ENCODE peak calls at places on chromosomes 2 and 18, in four cellular contexts. One of them, this sample, is unnamed.

GRCh38 chr18:75314606-75315005 is 104.0 kb downstream of the TSHZ1 start:
- DNase-seq in fibroblast of villous mesenchyme: no peak
- DNase-seq in stimulated activated CD4-positive, alpha-beta T cell treated with anti-CD3 and anti-CD28 coated beads, Interleukin-1b, Interleukin-23, amount 100 ng/mL, for 48 hours: no peak
- DNase-seq in endothelial cell: no peak
- DNase-seq in this sample: no peak

GRCh38 chr2:108315408-108316193 is 26.9 kb downstream of the SULT1C2 start:
- DNase-seq in endothelial cell: no peak
- DNase-seq in stimulated activated CD4-positive, alpha-beta T cell treated with anti-CD3 and anti-CD28 coated beads, Interleukin-1b, Interleukin-23, amount 100 ng/mL, for 48 hours: no peak
- DNase-seq in fibroblast of villous mesenchyme: peak
- DNase-seq in this sample: no peak

GRCh38 chr2:136308621-136309020 is 190.7 kb upstream of the CXCR4 start:
- DNase-seq in fibroblast of villous mesenchyme: no peak
- DNase-seq in stimulated activated CD4-positive, alpha-beta T cell treated with anti-CD3 and anti-CD28 coated beads, Interleukin-1b, Interleukin-23, amount 100 ng/mL, for 48 hours: no peak
- DNase-seq in endothelial cell: no peak
- DNase-seq in this sample: no peak

GRCh38 chr2:168804214-168804613 is 1.8 kb downstream of the NOSTRIN start:
- DNase-seq in stimulated activated CD4-positive, alpha-beta T cell treated with anti-CD3 and anti-CD28 coated beads, Interleukin-1b, Interleukin-23, amount 100 ng/mL, for 48 hours: no peak
- DNase-seq in fibroblast of villous mesenchyme: no peak
- DNase-seq in endothelial cell: no peak
- DNase-seq in this sample: no peak

GRCh38 chr2:222783592-222783991 is 77.2 kb upstream of the ACSL3 start:
- DNase-seq in endothelial cell: no peak
- DNase-seq in stimulated activated CD4-positive, alpha-beta T cell treated with anti-CD3 and anti-CD28 coated beads, Interleukin-1b, Interleukin-23, amount 100 ng/mL, for 48 hours: no peak
- DNase-seq in fibroblast of villous mesenchyme: no peak
- DNase-seq in this sample: no peak

GRCh38 chr2:195533771-195534642 is 123.0 kb upstream of the SLC39A10 start:
- DNase-seq in endothelial cell: no peak
- DNase-seq in stimulated activated CD4-positive, alpha-beta T cell treated with anti-CD3 and anti-CD28 coated beads, Interleukin-1b, Interleukin-23, amount 100 ng/mL, for 48 hours: peak
- DNase-seq in fibroblast of villous mesenchyme: peak
- DNase-seq in this sample: no peak

GRCh38 chr2:75641587-75641986 is 5.0 kb upstream of the MRPL19 start:
- DNase-seq in endothelial cell: no peak
- DNase-seq in stimulated activated CD4-positive, alpha-beta T cell treated with anti-CD3 and anti-CD28 coated beads, Interleukin-1b, Interleukin-23, amount 100 ng/mL, for 48 hours: no peak
- DNase-seq in fibroblast of villous mesenchyme: no peak
- DNase-seq in this sample: no peak

GRCh38 chr18:55097406-55098170 is 138.3 kb upstream of the CCDC68 start:
- DNase-seq in stimulated activated CD4-positive, alpha-beta T cell treated with anti-CD3 and anti-CD28 coated beads, Interleukin-1b, Interleukin-23, amount 100 ng/mL, for 48 hours: no peak
- DNase-seq in fibroblast of villous mesenchyme: peak
- DNase-seq in endothelial cell: no peak
- DNase-seq in this sample: no peak

GRCh38 chr18:43800584-43800983 is 523.3 kb upstream of the SYT4 start:
- DNase-seq in stimulated activated CD4-positive, alpha-beta T cell treated with anti-CD3 and anti-CD28 coated beads, Interleukin-1b, Interleukin-23, amount 100 ng/mL, for 48 hours: no peak
- DNase-seq in fibroblast of villous mesenchyme: no peak
- DNase-seq in endothelial cell: no peak
- DNase-seq in this sample: no peak

GRCh38 chr2:142536501-142536900 is 341.0 kb upstream of the KYNU start:
- DNase-seq in stimulated activated CD4-positive, alpha-beta T cell treated with anti-CD3 and anti-CD28 coated beads, Interleukin-1b, Interleukin-23, amount 100 ng/mL, for 48 hours: no peak
- DNase-seq in fibroblast of villous mesenchyme: no peak
- DNase-seq in endothelial cell: no peak
- DNase-seq in this sample: no peak

GRCh38 chr2:26757873-26758789 is 6.0 kb upstream of the SLC35F6 start:
- DNase-seq in endothelial cell: no peak
- DNase-seq in fibroblast of villous mesenchyme: peak
- DNase-seq in stimulated activated CD4-positive, alpha-beta T cell treated with anti-CD3 and anti-CD28 coated beads, Interleukin-1b, Interleukin-23, amount 100 ng/mL, for 48 hours: peak
- DNase-seq in this sample: no peak

GRCh38 chr2:120028795-120029194 is 15.9 kb downstream of the EPB41L5 start:
- DNase-seq in stimulated activated CD4-positive, alpha-beta T cell treated with anti-CD3 and anti-CD28 coated beads, Interleukin-1b, Interleukin-23, amount 100 ng/mL, for 48 hours: no peak
- DNase-seq in endothelial cell: no peak
- DNase-seq in fibroblast of villous mesenchyme: no peak
- DNase-seq in this sample: no peak

GRCh38 chr18:8411492-8411891 is 197.7 kb upstream of the RAB12 start:
- DNase-seq in stimulated activated CD4-positive, alpha-beta T cell treated with anti-CD3 and anti-CD28 coated beads, Interleukin-1b, Interleukin-23, amount 100 ng/mL, for 48 hours: no peak
- DNase-seq in fibroblast of villous mesenchyme: no peak
- DNase-seq in endothelial cell: no peak
- DNase-seq in this sample: no peak

GRCh38 chr2:23637011-23637778 is 252.2 kb downstream of the KLHL29 start:
- DNase-seq in stimulated activated CD4-positive, alpha-beta T cell treated with anti-CD3 and anti-CD28 coated beads, Interleukin-1b, Interleukin-23, amount 100 ng/mL, for 48 hours: no peak
- DNase-seq in endothelial cell: peak
- DNase-seq in fibroblast of villous mesenchyme: peak
- DNase-seq in this sample: no peak

GRCh38 chr18:68219867-68220266 is 495.0 kb downstream of the TMX3 start:
- DNase-seq in endothelial cell: no peak
- DNase-seq in fibroblast of villous mesenchyme: peak
- DNase-seq in stimulated activated CD4-positive, alpha-beta T cell treated with anti-CD3 and anti-CD28 coated beads, Interleukin-1b, Interleukin-23, amount 100 ng/mL, for 48 hours: no peak
- DNase-seq in this sample: no peak

GRCh38 chr2:128978155-128978707 is 659.6 kb upstream of the HS6ST1 start:
- DNase-seq in endothelial cell: peak
- DNase-seq in stimulated activated CD4-positive, alpha-beta T cell treated with anti-CD3 and anti-CD28 coated beads, Interleukin-1b, Interleukin-23, amount 100 ng/mL, for 48 hours: no peak
- DNase-seq in fibroblast of villous mesenchyme: no peak
- DNase-seq in this sample: no peak

GRCh38 chr2:136132840-136133570 is 15.1 kb upstream of the CXCR4 start:
- DNase-seq in stimulated activated CD4-positive, alpha-beta T cell treated with anti-CD3 and anti-CD28 coated beads, Interleukin-1b, Interleukin-23, amount 100 ng/mL, for 48 hours: no peak
- DNase-seq in fibroblast of villous mesenchyme: no peak
- DNase-seq in endothelial cell: no peak
- DNase-seq in this sample: no peak

GRCh38 chr2:202510911-202511310 is 123.9 kb upstream of the FAM117B start:
- DNase-seq in stimulated activated CD4-positive, alpha-beta T cell treated with anti-CD3 and anti-CD28 coated beads, Interleukin-1b, Interleukin-23, amount 100 ng/mL, for 48 hours: no peak
- DNase-seq in endothelial cell: no peak
- DNase-seq in fibroblast of villous mesenchyme: peak
- DNase-seq in this sample: no peak

GRCh38 chr18:67001052-67001451 is 397.2 kb upstream of the CDH19 start:
- DNase-seq in fibroblast of villous mesenchyme: no peak
- DNase-seq in endothelial cell: no peak
- DNase-seq in stimulated activated CD4-positive, alpha-beta T cell treated with anti-CD3 and anti-CD28 coated beads, Interleukin-1b, Interleukin-23, amount 100 ng/mL, for 48 hours: no peak
- DNase-seq in this sample: peak

GRCh38 chr18:14577971-14578370 is 34.6 kb upstream of the POTEC start:
- DNase-seq in fibroblast of villous mesenchyme: no peak
- DNase-seq in stimulated activated CD4-positive, alpha-beta T cell treated with anti-CD3 and anti-CD28 coated beads, Interleukin-1b, Interleukin-23, amount 100 ng/mL, for 48 hours: no peak
- DNase-seq in endothelial cell: no peak
- DNase-seq in this sample: no peak

GRCh38 chr2:173667415-173667814 is 297.8 kb downstream of the SP3 start:
- DNase-seq in endothelial cell: no peak
- DNase-seq in stimulated activated CD4-positive, alpha-beta T cell treated with anti-CD3 and anti-CD28 coated beads, Interleukin-1b, Interleukin-23, amount 100 ng/mL, for 48 hours: no peak
- DNase-seq in fibroblast of villous mesenchyme: peak
- DNase-seq in this sample: no peak

GRCh38 chr2:222756362-222756831 is 84.9 kb downstream of the MOGAT1 start:
- DNase-seq in stimulated activated CD4-positive, alpha-beta T cell treated with anti-CD3 and anti-CD28 coated beads, Interleukin-1b, Interleukin-23, amount 100 ng/mL, for 48 hours: no peak
- DNase-seq in endothelial cell: no peak
- DNase-seq in fibroblast of villous mesenchyme: no peak
- DNase-seq in this sample: no peak

GRCh38 chr18:79784071-79784913 is 13.4 kb upstream of the KCNG2 start:
- DNase-seq in fibroblast of villous mesenchyme: no peak
- DNase-seq in stimulated activated CD4-positive, alpha-beta T cell treated with anti-CD3 and anti-CD28 coated beads, Interleukin-1b, Interleukin-23, amount 100 ng/mL, for 48 hours: no peak
- DNase-seq in endothelial cell: no peak
- DNase-seq in this sample: no peak

GRCh38 chr2:203500297-203500696 is 34.8 kb downstream of the RAPH1 start:
- DNase-seq in endothelial cell: no peak
- DNase-seq in stimulated activated CD4-positive, alpha-beta T cell treated with anti-CD3 and anti-CD28 coated beads, Interleukin-1b, Interleukin-23, amount 100 ng/mL, for 48 hours: no peak
- DNase-seq in fibroblast of villous mesenchyme: no peak
- DNase-seq in this sample: no peak

GRCh38 chr2:132559921-132560320 is 110.1 kb downstream of the LYPD1 start:
- DNase-seq in stimulated activated CD4-positive, alpha-beta T cell treated with anti-CD3 and anti-CD28 coated beads, Interleukin-1b, Interleukin-23, amount 100 ng/mL, for 48 hours: no peak
- DNase-seq in fibroblast of villous mesenchyme: no peak
- DNase-seq in endothelial cell: no peak
- DNase-seq in this sample: no peak

GRCh38 chr2:11573418-11574175 is 39.8 kb downstream of the GREB1 start:
- DNase-seq in stimulated activated CD4-positive, alpha-beta T cell treated with anti-CD3 and anti-CD28 coated beads, Interleukin-1b, Interleukin-23, amount 100 ng/mL, for 48 hours: no peak
- DNase-seq in endothelial cell: no peak
- DNase-seq in fibroblast of villous mesenchyme: peak
- DNase-seq in this sample: no peak

GRCh38 chr2:208648368-208648767 is 241.8 kb downstream of the PTH2R start:
- DNase-seq in endothelial cell: no peak
- DNase-seq in fibroblast of villous mesenchyme: no peak
- DNase-seq in stimulated activated CD4-positive, alpha-beta T cell treated with anti-CD3 and anti-CD28 coated beads, Interleukin-1b, Interleukin-23, amount 100 ng/mL, for 48 hours: no peak
- DNase-seq in this sample: no peak

GRCh38 chr18:80070825-80071224 is 36.6 kb downstream of the RBFA start:
- DNase-seq in stimulated activated CD4-positive, alpha-beta T cell treated with anti-CD3 and anti-CD28 coated beads, Interleukin-1b, Interleukin-23, amount 100 ng/mL, for 48 hours: no peak
- DNase-seq in endothelial cell: no peak
- DNase-seq in fibroblast of villous mesenchyme: no peak
- DNase-seq in this sample: no peak

GRCh38 chr18:35026407-35027061 is 14.7 kb upstream of the MAPRE2 start:
- DNase-seq in fibroblast of villous mesenchyme: no peak
- DNase-seq in stimulated activated CD4-positive, alpha-beta T cell treated with anti-CD3 and anti-CD28 coated beads, Interleukin-1b, Interleukin-23, amount 100 ng/mL, for 48 hours: no peak
- DNase-seq in endothelial cell: no peak
- DNase-seq in this sample: peak

GRCh38 chr18:72868666-72869661 is 1.2 kb upstream of the NETO1 start:
- DNase-seq in endothelial cell: peak
- DNase-seq in stimulated activated CD4-positive, alpha-beta T cell treated with anti-CD3 and anti-CD28 coated beads, Interleukin-1b, Interleukin-23, amount 100 ng/mL, for 48 hours: no peak
- DNase-seq in fibroblast of villous mesenchyme: no peak
- DNase-seq in this sample: peak

GRCh38 chr2:73112913-73113633 is at the start of gene RAB11FIP5:
- DNase-seq in fibroblast of villous mesenchyme: peak
- DNase-seq in stimulated activated CD4-positive, alpha-beta T cell treated with anti-CD3 and anti-CD28 coated beads, Interleukin-1b, Interleukin-23, amount 100 ng/mL, for 48 hours: peak
- DNase-seq in endothelial cell: peak
- DNase-seq in this sample: peak

GRCh38 chr2:177622516-177622915 is 229.9 kb downstream of the AGPS start:
- DNase-seq in stimulated activated CD4-positive, alpha-beta T cell treated with anti-CD3 and anti-CD28 coated beads, Interleukin-1b, Interleukin-23, amount 100 ng/mL, for 48 hours: no peak
- DNase-seq in endothelial cell: no peak
- DNase-seq in fibroblast of villous mesenchyme: no peak
- DNase-seq in this sample: no peak